ENCODE peak calls at places on chromosomes 13 and 19, in four cellular contexts. I is activated T-cell treated with anti-CD3 and anti-CD28 coated beads, Interleukin-2, amount 50 U/mL, for 72 hours; G is HCT116; A is AG04449. N is an unnamed sample.

GRCh38 chr19:3186377-3186688 is 603 bp downstream of the NCLN start:
- DNase-seq in I (peak; percentile 28), G (no peak), A (no peak), N (no peak)

GRCh38 chr13:99280166-99280565 is 22.0 kb upstream of the GPR18 start:
- DNase-seq in I (no peak), G (no peak), A (peak; percentile 49), N (no peak)

GRCh38 chr13:50722437-50723125 is 120.9 kb downstream of the DLEU7 start:
- DNase-seq in I (no peak), G (no peak), A (no peak), N (no peak)

GRCh38 chr13:94054159-94054558 is 425.3 kb downstream of the DCT start:
- DNase-seq in I (no peak), G (no peak), A (no peak), N (no peak)

GRCh38 chr13:26941345-26942174 is 181.0 kb upstream of the GPR12 start:
- DNase-seq in I (peak; percentile 19), G (no peak), A (peak; percentile 45), N (no peak)

GRCh38 chr13:18954254-18954653 is 227.4 kb downstream of the TUBA3C start:
- DNase-seq in I (no peak), G (no peak), A (no peak), N (no peak)

GRCh38 chr13:110685305-110685704 is 20.6 kb downstream of the CARS2 start:
- DNase-seq in I (no peak), G (no peak), A (peak; percentile 84), N (no peak)

GRCh38 chr19:50719566-50719965 is at the start of gene SHANK1:
- DNase-seq in I (no peak), G (no peak), A (no peak), N (no peak)

GRCh38 chr19:29476528-29476927 is 49.3 kb upstream of the VSTM2B start:
- DNase-seq in I (no peak), G (no peak), A (no peak), N (no peak)

GRCh38 chr13:49495783-49496762 is at the start of gene PHF11:
- DNase-seq in I (peak; percentile 92), G (no peak), A (no peak), N (peak; percentile 27)

GRCh38 chr19:5113101-5113557 is 144.2 kb downstream of the KDM4B start:
- DNase-seq in I (no peak), G (no peak), A (no peak), N (no peak)

GRCh38 chr19:49883094-49883493 is 5.6 kb downstream of the TBC1D17 start:
- DNase-seq in I (no peak), G (no peak), A (no peak), N (no peak)

N was measured in D341Med.